ENCODE peak calls at places on chromosomes 6 and 20, in nine cellular contexts. X, P, Z, S, A, T, G, H and F are unnamed samples.

GRCh38 chr20:18324596-18325089 is 36.3 kb downstream of the ZNF133 start:
- DNase-seq in X (no peak), P (no peak), Z (no peak), S (no peak), A (no peak), T (no peak), G (no peak), H (no peak), F (no peak)

GRCh38 chr6:163092846-163093245 is 321.7 kb upstream of the QKI start:
- DNase-seq in X (no peak), P (no peak), Z (no peak), S (no peak), A (no peak), T (no peak), G (no peak), H (no peak), F (no peak)

GRCh38 chr20:21522479-21523397 is 8.9 kb upstream of the NKX2-2 start:
- DNase-seq in X (no peak), P (no peak), Z (no peak), S (no peak), A (no peak), T (no peak), G (no peak), H (no peak), F (no peak)

GRCh38 chr6:169724554-169725269 is 412 bp upstream of the PHF10 start:
- DNase-seq in X (peak), P (peak), Z (peak), S (peak), A (no peak), T (no peak), G (peak), H (no peak), F (peak)

GRCh38 chr6:81749704-81750103 is 2.8 kb downstream of the TENT5A start:
- DNase-seq in X (no peak), P (no peak), Z (no peak), S (no peak), A (no peak), T (no peak), G (no peak), H (peak), F (no peak)

GRCh38 chr6:13249817-13250216 is 78.5 kb downstream of the TBC1D7 start:
- DNase-seq in X (no peak), P (no peak), Z (no peak), S (no peak), A (no peak), T (no peak), G (no peak), H (no peak), F (no peak)

GRCh38 chr20:44990425-44990824 is 24.1 kb downstream of the STK4 start:
- DNase-seq in X (no peak), P (no peak), Z (no peak), S (no peak), A (no peak), T (no peak), G (no peak), H (no peak), F (no peak)

GRCh38 chr6:154791561-154792317 is 58.5 kb downstream of the SCAF8 start:
- DNase-seq in X (no peak), P (no peak), Z (no peak), S (no peak), A (no peak), T (no peak), G (no peak), H (no peak), F (no peak)

GRCh38 chr20:57222631-57222950 is 43.9 kb downstream of the BMP7 start:
- DNase-seq in X (no peak), P (no peak), Z (no peak), S (no peak), A (no peak), T (no peak), G (no peak), H (no peak), F (no peak)

GRCh38 chr6:34284563-34285545 is 36.0 kb upstream of the SMIM29 start:
- DNase-seq in X (no peak), P (peak), Z (no peak), S (peak), A (no peak), T (no peak), G (no peak), H (peak), F (peak)

GRCh38 chr6:131135244-131136020 is at the start of gene AKAP7:
- DNase-seq in X (peak), P (peak), Z (peak), S (peak), A (peak), T (peak), G (peak), H (peak), F (peak)

GRCh38 chr20:49343246-49343645 is 65.4 kb upstream of the ZNFX1 start:
- DNase-seq in X (no peak), P (no peak), Z (no peak), S (no peak), A (no peak), T (peak), G (peak), H (peak), F (no peak)

GRCh38 chr6:36851149-36851614 is 11.9 kb upstream of the CPNE5 start:
- DNase-seq in X (no peak), P (peak), Z (peak), S (peak), A (no peak), T (peak), G (peak), H (no peak), F (peak)

GRCh38 chr6:31660998-31661866 is 654 bp upstream of the C6orf47 start:
- DNase-seq in X (no peak), P (no peak), Z (no peak), S (peak), A (no peak), T (no peak), G (no peak), H (no peak), F (no peak)

GRCh38 chr6:40444811-40445210 is 142.4 kb downstream of the LRFN2 start:
- DNase-seq in X (no peak), P (peak), Z (no peak), S (no peak), A (no peak), T (no peak), G (no peak), H (no peak), F (no peak)

GRCh38 chr6:105869835-105870506 is 216.2 kb upstream of the PRDM1 start:
- DNase-seq in X (no peak), P (no peak), Z (no peak), S (no peak), A (no peak), T (no peak), G (no peak), H (no peak), F (no peak)

GRCh38 chr6:26249709-26249958 is 115.4 kb upstream of the BTN3A2 start:
- DNase-seq in X (no peak), P (no peak), Z (no peak), S (no peak), A (no peak), T (no peak), G (no peak), H (no peak), F (no peak)

GRCh38 chr6:26250806-26251075 is 114.3 kb upstream of the BTN3A2 start:
- DNase-seq in X (no peak), P (peak), Z (no peak), S (no peak), A (no peak), T (no peak), G (no peak), H (no peak), F (no peak)

GRCh38 chr6:26246553-26246952 is 118.4 kb upstream of the BTN3A2 start:
- DNase-seq in X (no peak), P (no peak), Z (no peak), S (no peak), A (no peak), T (no peak), G (no peak), H (no peak), F (no peak)

GRCh38 chr6:26251354-26252081 is 113.5 kb upstream of the BTN3A2 start:
- DNase-seq in X (no peak), P (peak), Z (no peak), S (peak), A (no peak), T (no peak), G (no peak), H (no peak), F (peak)

GRCh38 chr6:26249959-26250805 is 114.8 kb upstream of the BTN3A2 start:
- DNase-seq in X (no peak), P (peak), Z (peak), S (peak), A (peak), T (no peak), G (peak), H (no peak), F (peak)
- TF ChIP-seq POLR2A in X (peak), P (peak), Z (no peak), S (peak), A (peak), T (peak), G (peak), H (peak), F (no peak)

GRCh38 chr20:8155229-8155628 is 23.2 kb downstream of the PLCB1 start:
- DNase-seq in X (no peak), P (no peak), Z (no peak), S (no peak), A (no peak), T (no peak), G (peak), H (no peak), F (no peak)
- TF ChIP-seq POLR2A in X (no peak), P (no peak), Z (no peak), S (no peak), A (no peak), T (no peak), G (no peak), H (no peak), F (no peak)

DNA sequence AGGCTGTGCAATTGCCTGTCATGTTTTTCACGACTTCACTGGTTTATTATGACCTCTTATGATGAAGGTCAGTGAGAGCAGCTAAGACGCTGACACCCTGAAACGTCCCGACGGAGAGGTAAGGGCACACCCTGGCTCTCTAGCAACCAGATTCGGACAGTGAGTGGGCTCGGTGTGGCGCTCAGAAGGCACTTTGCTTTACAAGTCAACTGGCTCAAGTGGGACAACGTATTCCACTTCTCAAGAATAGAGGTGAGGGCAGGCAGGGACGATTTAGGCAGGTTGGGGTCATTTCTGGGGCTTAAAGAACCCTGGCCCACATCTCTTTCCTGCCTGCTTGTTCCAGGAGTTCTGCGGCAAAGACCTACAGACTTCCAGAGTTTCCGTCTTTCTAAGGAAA is 18.2 kb downstream of the RNASET2 start:
- DNase-seq in X (no peak), P (no peak), Z (no peak), S (no peak), A (no peak), T (no peak), G (no peak), H (no peak), F (no peak)
- TF ChIP-seq POLR2A in X (no peak), P (no peak), Z (no peak), S (no peak), A (no peak), T (no peak), G (no peak), H (no peak), F (no peak)

GRCh38 chr6:157239148-157239547 is 84.2 kb downstream of the TMEM242 start:
- DNase-seq in X (no peak), P (no peak), Z (no peak), S (no peak), A (no peak), T (no peak), G (no peak), H (no peak), F (no peak)

GRCh38 chr6:157240960-157241311 is 82.4 kb downstream of the TMEM242 start:
- DNase-seq in X (no peak), P (no peak), Z (no peak), S (no peak), A (no peak), T (no peak), G (no peak), H (no peak), F (no peak)

GRCh38 chr6:157241411-157241979 is 81.8 kb downstream of the TMEM242 start:
- DNase-seq in X (no peak), P (peak), Z (peak), S (no peak), A (no peak), T (no peak), G (no peak), H (no peak), F (no peak)

GRCh38 chr6:157239671-157240058 is 83.7 kb downstream of the TMEM242 start:
- DNase-seq in X (no peak), P (no peak), Z (no peak), S (no peak), A (no peak), T (no peak), G (no peak), H (no peak), F (no peak)

GRCh38 chr6:157240059-157240959 is 83.0 kb downstream of the TMEM242 start:
- DNase-seq in X (no peak), P (peak), Z (peak), S (no peak), A (no peak), T (peak), G (no peak), H (peak), F (peak)
- TF ChIP-seq POLR2A in X (no peak), P (no peak), Z (no peak), S (no peak), A (no peak), T (no peak), G (no peak), H (no peak), F (no peak)

DNA sequence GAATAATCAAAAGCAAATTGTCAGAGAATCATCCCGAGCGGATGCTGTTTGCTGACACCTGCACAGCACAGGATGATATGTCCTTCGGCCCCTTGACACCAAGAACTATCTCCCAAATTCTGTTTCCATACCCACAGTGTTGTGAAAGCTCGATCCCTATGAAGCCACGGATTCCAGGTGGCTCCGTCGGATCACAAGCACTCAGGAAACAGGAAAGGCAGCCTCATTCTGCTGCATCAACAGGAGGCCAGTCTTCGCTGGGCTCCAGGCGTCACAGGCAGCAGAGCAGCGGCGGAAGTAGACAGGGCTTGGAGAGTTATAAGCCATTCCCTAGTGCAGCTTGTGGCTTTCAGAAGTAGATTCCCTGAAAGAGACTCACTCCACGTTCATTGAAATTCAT is 342.3 kb downstream of the C6orf118 start:
- DNase-seq in X (no peak), P (no peak), Z (no peak), S (no peak), A (no peak), T (no peak), G (no peak), H (no peak), F (no peak)
- TF ChIP-seq POLR2A in X (no peak), P (no peak), Z (no peak), S (no peak), A (no peak), T (no peak), G (no peak), H (no peak), F (no peak)

GRCh38 chr20:956330-956951 is 40.3 kb upstream of the ANGPT4 start:
- DNase-seq in X (peak), P (peak), Z (no peak), S (peak), A (peak), T (peak), G (peak), H (peak), F (peak)
- TF ChIP-seq POLR2A in X (no peak), P (no peak), Z (no peak), S (no peak), A (no peak), T (no peak), G (no peak), H (no peak), F (no peak)

DNA sequence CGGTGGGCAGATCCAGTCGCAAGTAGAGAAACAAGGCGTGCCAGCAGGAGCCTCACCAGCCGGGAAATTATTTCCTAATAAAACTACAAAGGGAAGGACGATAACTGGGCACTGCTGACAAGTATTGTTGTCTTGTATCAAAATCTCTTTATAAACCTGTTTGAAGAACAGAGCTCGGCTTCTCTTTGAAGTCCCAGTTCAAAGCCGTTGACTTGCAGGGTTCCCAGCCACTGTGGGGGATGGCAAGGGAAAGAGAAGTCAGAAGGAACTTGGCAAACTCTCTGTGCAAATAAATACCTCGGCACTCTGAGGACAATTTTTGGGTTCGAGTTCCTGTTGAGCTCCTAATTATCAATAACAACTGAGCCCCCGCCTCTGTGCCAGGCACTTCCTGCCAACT is 504.6 kb downstream of the CD83 start:
- DNase-seq in X (no peak), P (no peak), Z (no peak), S (no peak), A (no peak), T (no peak), G (peak), H (no peak), F (no peak)
- TF ChIP-seq POLR2A in X (no peak), P (no peak), Z (no peak), S (no peak), A (no peak), T (no peak), G (no peak), H (no peak), F (no peak)

GRCh38 chr6:53064726-53065265 is 408 bp upstream of the FBXO9 start:
- DNase-seq in X (peak), P (peak), Z (peak), S (peak), A (peak), T (peak), G (peak), H (peak), F (peak)
- TF ChIP-seq POLR2A in X (no peak), P (no peak), Z (no peak), S (peak), A (peak), T (no peak), G (no peak), H (no peak), F (peak)

GRCh38 chr6:116531675-116532570 is 13.6 kb downstream of the TRAPPC3L start:
- DNase-seq in X (no peak), P (peak), Z (no peak), S (peak), A (no peak), T (no peak), G (peak), H (peak), F (peak)
- TF ChIP-seq POLR2A in X (no peak), P (no peak), Z (no peak), S (no peak), A (no peak), T (no peak), G (no peak), H (no peak), F (no peak)